ENCODE peak calls at places on chromosomes 6 and 20, in eight cellular contexts. W, S, F, O, X, D, Y and E are unnamed samples.

GRCh38 chr20:47280668-47281067 is 75.8 kb downstream of the ZMYND8 start:
- DNase-seq in O (no peak), D (no peak), F (no peak), W (no peak), S (no peak), X (no peak), Y (no peak), E (no peak)

GRCh38 chr6:151652338-151652737 is 155.1 kb upstream of the ESR1 start:
- DNase-seq in O (peak; percentile 77), F (peak; percentile 87), D (no peak), Y (no peak), S (no peak), W (no peak), X (peak; percentile 58), E (no peak)

GRCh38 chr6:81749704-81750103 is 2.8 kb downstream of the TENT5A start:
- DNase-seq in D (no peak), S (no peak), Y (no peak), F (no peak), X (no peak), W (no peak), O (no peak), E (no peak)

GRCh38 chr6:105545947-105546710 is 143.2 kb upstream of the PREP start:
- DNase-seq in X (no peak), O (no peak), D (no peak), F (peak; percentile 88), Y (no peak), W (no peak), S (no peak), E (no peak)

GRCh38 chr20:19789446-19789845 is 31.4 kb downstream of the RIN2 start:
- DNase-seq in S (no peak), D (no peak), W (no peak), F (no peak), X (no peak), Y (no peak), O (no peak), E (no peak)

GRCh38 chr6:52284131-52284459 is 447 bp downstream of the MCM3 start:
- DNase-seq in O (peak; percentile 84), F (no peak), S (no peak), X (peak; percentile 43), W (no peak), D (peak; percentile 35), Y (peak; percentile 44), E (no peak)

GRCh38 chr6:168100803-168101095 is 21.7 kb upstream of the FRMD1 start:
- DNase-seq in X (no peak), F (no peak), D (no peak), Y (no peak), O (no peak), W (no peak), S (no peak), E (no peak)

GRCh38 chr20:47677314-47678129 is 107.8 kb downstream of the SULF2 start:
- DNase-seq in S (no peak), X (no peak), W (peak; percentile 22), D (peak; percentile 40), Y (no peak), F (peak; percentile 60), O (peak; percentile 57), E (peak; percentile 51)

GRCh38 chr6:93498713-93499112 is 79.4 kb upstream of the EPHA7 start:
- DNase-seq in Y (no peak), F (no peak), O (no peak), S (no peak), X (no peak), W (no peak), D (no peak), E (no peak)

GRCh38 chr6:45378324-45378926 is 691 bp upstream of the SUPT3H start:
- DNase-seq in D (peak; percentile 61), S (no peak), W (no peak), X (peak; percentile 36), Y (no peak), O (peak; percentile 82), F (no peak), E (peak; percentile 33)

GRCh38 chr6:166286831-166287271 is 21.3 kb downstream of the PRR18 start:
- DNase-seq in F (no peak), W (no peak), D (no peak), Y (no peak), X (no peak), S (peak; percentile 83), O (no peak), E (no peak)

GRCh38 chr20:42747765-42748411 is 441.8 kb downstream of the PTPRT start:
- DNase-seq in W (no peak), F (no peak), Y (no peak), S (no peak), D (no peak), X (no peak), O (no peak), E (peak; percentile 40)

GRCh38 chr20:62788607-62789006 is 7.7 kb upstream of the MRGBP start:
- DNase-seq in X (no peak), F (no peak), Y (no peak), W (no peak), D (no peak), O (no peak), S (no peak), E (no peak)

GRCh38 chr6:10746915-10747250 is 722 bp upstream of the TMEM14B start:
- DNase-seq in Y (no peak), O (no peak), F (no peak), X (no peak), S (no peak), D (no peak), W (no peak), E (no peak)

GRCh38 chr6:747921-748320 is 55.0 kb upstream of the EXOC2 start:
- DNase-seq in Y (no peak), F (no peak), O (no peak), X (no peak), W (no peak), S (no peak), D (no peak), E (no peak)

GRCh38 chr6:157461000-157461915 is 80.3 kb downstream of the ZDHHC14 start:
- DNase-seq in S (peak; percentile 92), D (no peak), W (no peak), O (no peak), X (no peak), F (no peak), Y (no peak), E (peak; percentile 82)

GRCh38 chr6:1387632-1388031 is 1.7 kb upstream of the FOXF2 start:
- DNase-seq in D (no peak), Y (no peak), O (no peak), W (no peak), X (no peak), F (no peak), S (no peak), E (no peak)

GRCh38 chr6:141482773-141483172 is 650.0 kb upstream of the GJE1 start:
- DNase-seq in F (no peak), X (no peak), Y (no peak), S (no peak), W (no peak), D (no peak), O (no peak), E (no peak)

GRCh38 chr6:36917541-36918193 is 31.9 kb downstream of the C6orf89 start:
- DNase-seq in Y (no peak), O (no peak), D (no peak), S (no peak), X (peak; percentile 76), F (no peak), W (no peak), E (peak; percentile 24)

GRCh38 chr6:168154263-168154917 is 75.4 kb upstream of the FRMD1 start:
- DNase-seq in X (no peak), O (no peak), D (no peak), F (no peak), S (no peak), Y (no peak), W (no peak), E (no peak)

GRCh38 chr20:11271920-11272594 is 598.3 kb upstream of the JAG1 start:
- DNase-seq in W (no peak), D (no peak), Y (no peak), S (no peak), O (no peak), X (no peak), F (no peak), E (no peak)

GRCh38 chr20:17827759-17828559 is 128.2 kb downstream of the BANF2 start:
- DNase-seq in O (no peak), W (no peak), S (no peak), Y (no peak), D (no peak), X (no peak), F (no peak), E (no peak)

GRCh38 chr6:167956983-167957492 is 40.4 kb upstream of the KIF25 start:
- DNase-seq in S (no peak), D (no peak), O (no peak), F (peak; percentile 31), Y (peak; percentile 36), W (no peak), X (no peak), E (no peak)

GRCh38 chr20:41697861-41698559 is 79.8 kb upstream of the CHD6 start:
- DNase-seq in W (peak; percentile 33), O (no peak), Y (no peak), F (peak; percentile 31), X (no peak), S (no peak), D (no peak), E (no peak)

GRCh38 chr6:7262037-7262461 is 51.0 kb downstream of the SSR1 start:
- DNase-seq in X (peak; percentile 16), O (peak; percentile 76), Y (no peak), F (no peak), D (peak; percentile 69), W (no peak), S (no peak), E (no peak)

GRCh38 chr6:139895205-139895793 is 520.9 kb upstream of the CITED2 start:
- DNase-seq in X (no peak), S (no peak), Y (no peak), F (no peak), D (no peak), W (no peak), O (no peak), E (no peak)
- TF ChIP-seq CTCF in X (peak; percentile 16), S (no peak), Y (no peak), F (peak; percentile 12), D (peak; percentile 29), W (peak; percentile 4), O (no peak), E (no peak)

GRCh38 chr20:49468412-49468811 is 14.1 kb downstream of the KCNB1 start:
- DNase-seq in S (no peak), X (no peak), Y (no peak), O (no peak), F (no peak), W (no peak), D (no peak), E (no peak)
- H3K36me3 ChIP-seq in S (no peaks in the 10 kb centered on the region), X (no peaks in the 10 kb centered on the region), Y (no peaks in the 10 kb centered on the region), O (no peaks in the 10 kb centered on the region), F (no peaks in the 10 kb centered on the region), W (no peaks in the 10 kb centered on the region), D (no peaks in the 10 kb centered on the region), E (no peaks in the 10 kb centered on the region)

GRCh38 chr6:3063733-3064700 is 4.3 kb upstream of the RIPK1 start:
- DNase-seq in F (peak; percentile 83), O (peak; percentile 99), X (peak; percentile 96), D (peak; percentile 96), Y (peak; percentile 63), S (peak; percentile 34), W (no peak), E (peak; percentile 96)
- TF ChIP-seq CTCF in F (peak; percentile 18), O (peak; percentile 12), X (peak; percentile 7), D (no peak), Y (no peak), S (no peak), W (no peak), E (no peak)

DNA sequence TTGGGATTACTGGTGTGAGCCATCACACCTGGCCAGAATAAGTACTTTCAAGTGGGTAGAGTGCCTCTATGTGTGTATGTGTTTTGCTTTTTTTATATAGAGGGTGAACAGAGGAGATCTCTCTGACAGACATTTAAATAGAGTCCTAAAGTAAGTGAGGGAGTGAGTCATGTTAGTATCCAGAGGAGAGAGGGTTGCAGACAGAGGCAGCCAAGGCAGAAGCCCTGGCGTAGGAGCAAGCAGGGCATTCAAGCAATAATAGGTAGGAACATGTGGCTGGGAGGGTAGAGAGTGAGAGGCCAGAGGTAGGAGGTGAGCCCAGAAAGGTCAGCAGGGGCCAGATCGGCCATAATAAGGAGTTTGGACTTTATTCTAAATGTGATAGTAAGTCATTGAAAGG is 48.9 kb downstream of the PHF20 start:
- DNase-seq in F (no peak), S (no peak), X (no peak), Y (no peak), D (peak; percentile 35), O (no peak), W (no peak), E (no peak)
- H3K36me3 ChIP-seq in F (peaks cover 1% of the 10 kb centered on the region), S (peaks cover 4% of the 10 kb centered on the region), X (peaks cover 4% of the 10 kb centered on the region), Y (peaks cover 3% of the 10 kb centered on the region), D (no peaks in the 10 kb centered on the region), O (no peaks in the 10 kb centered on the region), W (no peaks in the 10 kb centered on the region), E (no peaks in the 10 kb centered on the region)